ENCODE peak calls at places on chromosomes 13 and 19, in ten cellular contexts. F is Panc1, D is stomach, I is SK-N-SH, N is breast epithelium, B is suprapubic skin, P is GM12878, L is transverse colon, S is sigmoid colon, A is HCT116. Q is an unnamed sample.

GRCh38 chr13:97372929-97373328 is 61.0 kb upstream of the RAP2A start:
- DNase-seq in S (no peak), I (no peak), D (no peak), N (no peak), A (no peak), B (no peak), F (no peak), L (no peak), P (no peak), Q (no peak)

GRCh38 chr13:87671031-87671823 is at the start of gene SLITRK5:
- DNase-seq in D (peak; percentile 70), A (no peak), L (peak; percentile 69), S (peak; percentile 80), I (peak; percentile 86), B (peak; percentile 83), N (no peak), P (no peak), F (no peak), Q (peak; percentile 89)

GRCh38 chr19:43562698-43563241 is 12.6 kb downstream of the XRCC1 start:
- DNase-seq in S (peak; percentile 91), B (no peak), N (peak; percentile 50), D (peak; percentile 65), L (peak; percentile 73), P (peak; percentile 91), I (no peak), A (no peak), F (peak; percentile 46), Q (peak; percentile 96)

GRCh38 chr19:41799444-41800000 is 3.1 kb downstream of the CEACAM3 start:
- DNase-seq in P (no peak), L (peak; percentile 38), F (no peak), I (no peak), D (no peak), S (no peak), A (no peak), N (no peak), B (no peak), Q (no peak)

GRCh38 chr19:45483033-45483432 is 13.8 kb downstream of the RTN2 start:
- DNase-seq in A (no peak), I (no peak), N (no peak), F (no peak), P (no peak), B (no peak), D (no peak), L (no peak), S (no peak), Q (no peak)

GRCh38 chr13:84524586-84524985 is 642.3 kb upstream of the SLITRK1 start:
- DNase-seq in L (no peak), I (no peak), S (no peak), D (no peak), P (no peak), A (no peak), B (no peak), F (no peak), N (no peak), Q (no peak)

GRCh38 chr13:67048084-67048792 is 181.9 kb downstream of the PCDH9 start:
- DNase-seq in L (no peak), S (no peak), N (no peak), D (no peak), B (no peak), F (no peak), A (no peak), P (no peak), I (no peak), Q (no peak)

GRCh38 chr19:40642062-40642706 is 41.0 kb downstream of the LTBP4 start:
- DNase-seq in F (no peak), I (no peak), L (no peak), D (no peak), N (no peak), B (no peak), P (no peak), S (no peak), A (no peak), Q (no peak)

GRCh38 chr13:113118328-113119021 is 4.1 kb upstream of the F10 start:
- DNase-seq in A (no peak), S (no peak), D (peak; percentile 19), F (no peak), L (no peak), B (peak; percentile 72), N (no peak), P (no peak), I (no peak), Q (peak; percentile 59)

GRCh38 chr19:38663957-38664502 is 16.6 kb downstream of the ACTN4 start:
- DNase-seq in F (no peak), B (no peak), S (peak; percentile 94), I (no peak), L (no peak), N (peak; percentile 81), P (no peak), A (no peak), D (no peak), Q (peak; percentile 76)

GRCh38 chr19:6720369-6721112 is at the start of gene C3:
- DNase-seq in F (no peak), S (peak; percentile 92), N (peak; percentile 44), L (no peak), A (no peak), B (no peak), I (no peak), P (no peak), D (peak; percentile 32), Q (no peak)

GRCh38 chr19:29694669-29695627 is 20.1 kb downstream of the C19orf12 start:
- DNase-seq in B (peak; percentile 93), S (peak; percentile 95), I (peak; percentile 92), A (no peak), D (peak; percentile 82), L (peak; percentile 85), N (peak; percentile 71), F (no peak), P (no peak), Q (peak; percentile 95)

GRCh38 chr19:11194173-11194572 is 3.2 kb downstream of the KANK2 start:
- DNase-seq in S (no peak), A (no peak), B (no peak), P (no peak), F (no peak), I (no peak), N (no peak), D (no peak), L (no peak), Q (no peak)

GRCh38 chr19:11196406-11197287 is 698 bp downstream of the KANK2 start:
- DNase-seq in N (no peak), F (no peak), B (no peak), L (peak; percentile 36), D (peak; percentile 36), P (no peak), S (peak; percentile 78), I (peak; percentile 85), A (no peak), Q (peak; percentile 79)

GRCh38 chr19:11194657-11195056 is 2.7 kb downstream of the KANK2 start:
- DNase-seq in P (no peak), F (no peak), N (no peak), D (no peak), A (no peak), L (no peak), B (no peak), S (peak; percentile 82), I (no peak), Q (no peak)

GRCh38 chr19:11195681-11196080 is 1.7 kb downstream of the KANK2 start:
- DNase-seq in B (no peak), A (no peak), D (no peak), F (no peak), N (no peak), P (no peak), S (no peak), L (no peak), I (no peak), Q (no peak)

GRCh38 chr19:11195169-11195568 is 2.2 kb downstream of the KANK2 start:
- DNase-seq in D (no peak), P (no peak), I (no peak), L (no peak), B (no peak), N (no peak), S (peak; percentile 78), A (no peak), F (no peak), Q (no peak)
- H3K36me3 ChIP-seq in D (peaks cover 51% of the 10 kb centered on the region), P (no peaks in the 10 kb centered on the region), I (peaks cover 29% of the 10 kb centered on the region), L (peaks cover 6% of the 10 kb centered on the region), B (peaks cover 19% of the 10 kb centered on the region), N (peaks cover 9% of the 10 kb centered on the region), S (peaks cover 34% of the 10 kb centered on the region), A (no peaks in the 10 kb centered on the region), F (no peaks in the 10 kb centered on the region), Q (no peaks in the 10 kb centered on the region)

DNA sequence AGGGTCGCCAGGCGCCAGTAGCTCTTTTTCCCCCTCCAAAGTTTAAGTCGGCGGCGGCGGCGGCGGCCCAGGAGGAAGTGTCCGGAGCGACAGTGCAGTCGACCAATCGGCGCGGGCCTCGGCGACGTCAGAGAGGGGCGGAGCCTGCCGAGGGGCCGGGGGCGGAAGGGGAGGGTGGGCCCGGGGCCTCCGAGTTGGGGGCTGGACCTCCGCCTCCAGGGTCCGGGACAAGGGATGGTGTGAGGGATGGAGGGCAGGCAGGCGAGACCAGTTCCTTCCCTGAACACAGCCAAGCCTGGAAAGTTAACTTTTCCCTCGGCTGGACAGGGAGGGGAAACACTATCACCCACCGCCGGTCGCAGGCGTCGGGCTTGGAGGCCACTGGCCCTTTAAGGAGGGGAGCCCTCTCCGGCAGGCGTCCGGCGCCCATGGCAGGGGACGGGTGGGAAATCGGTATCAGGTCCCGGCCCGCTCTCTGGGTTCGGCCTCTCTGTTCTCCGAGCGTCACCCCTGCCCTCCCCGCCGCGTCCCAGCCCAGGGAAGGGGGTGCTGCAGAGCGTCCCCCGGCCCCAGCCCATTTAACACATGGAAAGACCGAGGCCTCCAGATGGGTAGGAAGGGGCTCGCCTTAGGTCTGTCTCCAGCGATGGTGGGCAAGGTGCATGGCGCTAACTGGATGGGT is at the start of gene PRKD2:
- DNase-seq in P (no peak), A (no peak), F (no peak), D (peak; percentile 93), L (peak; percentile 94), N (peak; percentile 86), B (peak; percentile 96), S (peak; percentile 96), I (peak; percentile 98), Q (peak; percentile 97)
- TF ChIP-seq POLR2AphosphoS5 in P (peak; percentile 73), A (peak; percentile 56), F (peak; percentile 36), D (peak; percentile 41), L (peak; percentile 48), N (peak; percentile 68), B (no peak), S (peak; percentile 63), I (no peak), Q (peak; percentile 89)

GRCh38 chr19:56687036-56687435 is 15.5 kb upstream of the ZNF835 start:
- DNase-seq in A (no peak), P (no peak), B (no peak), L (no peak), F (no peak), D (no peak), N (no peak), I (no peak), S (no peak), Q (no peak)
- H3K36me3 ChIP-seq in A (no peaks in the 10 kb centered on the region), P (no peaks in the 10 kb centered on the region), B (no peaks in the 10 kb centered on the region), L (no peaks in the 10 kb centered on the region), F (no peaks in the 10 kb centered on the region), D (peaks cover 18% of the 10 kb centered on the region), N (no peaks in the 10 kb centered on the region), I (no peaks in the 10 kb centered on the region), S (no peaks in the 10 kb centered on the region), Q (no peaks in the 10 kb centered on the region)

DNA sequence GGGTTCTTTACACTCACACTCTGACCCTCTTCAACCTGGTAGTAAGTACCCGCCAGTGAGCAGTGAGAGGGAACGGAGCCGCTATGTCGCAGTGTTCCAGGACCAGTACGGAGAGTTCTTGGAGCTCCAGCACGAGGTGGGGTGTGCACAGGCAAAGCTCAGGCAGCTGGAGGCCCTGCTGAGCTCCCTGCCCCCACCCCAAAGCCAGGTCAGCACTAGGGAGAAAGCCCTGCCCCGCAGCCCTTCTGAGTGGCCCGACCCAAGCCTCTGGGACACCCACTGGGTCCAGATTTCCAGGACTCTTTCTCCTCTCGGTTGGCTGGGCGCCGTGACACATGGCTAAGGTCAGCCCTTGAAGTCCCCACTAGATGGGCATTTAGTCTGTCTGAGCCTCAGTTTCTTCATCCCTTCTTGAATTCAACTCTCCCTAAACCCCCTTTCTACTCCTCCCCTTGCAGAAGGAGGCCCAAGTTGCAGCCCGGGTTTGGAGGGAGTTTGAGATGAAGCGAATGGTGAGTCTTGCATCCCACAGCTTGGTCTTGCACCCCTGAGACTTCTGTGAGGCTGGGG is 1.9 kb downstream of the OCEL1 start:
- DNase-seq in L (no peak), P (no peak), F (no peak), N (no peak), I (no peak), D (no peak), S (no peak), B (no peak), A (no peak), Q (no peak)
- TF ChIP-seq POLR2AphosphoS5 in L (no peak), P (no peak), F (peak; percentile 31), N (no peak), I (no peak), D (no peak), S (no peak), B (no peak), A (peak; percentile 21), Q (no peak)

Q was measured in spleen.